ENCODE peak calls at places on chromosomes 13 and 19, in five cellular contexts. G is IMR-90, H is trophoblast cell, C is mesendoderm, T is neuronal stem cell. R is an unnamed sample.

GRCh38 chr19:5997371-5997770 is 19.4 kb upstream of the RANBP3 start:
- DNase-seq in G (no peak), H (no peak), C (peak), T (no peak), R (peak)

GRCh38 chr19:5337126-5337525 is 3.5 kb downstream of the PTPRS start:
- DNase-seq in G (no peak), H (no peak), C (no peak), T (no peak), R (no peak)

GRCh38 chr19:33376931-33377557 is 3.5 kb downstream of the CEBPG start:
- DNase-seq in G (no peak), H (peak), C (no peak), T (no peak), R (no peak)

GRCh38 chr19:6394831-6395230 is 1.9 kb upstream of the GTF2F1 start:
- DNase-seq in G (no peak), H (no peak), C (no peak), T (no peak), R (no peak)

GRCh38 chr19:45598267-45599011 is 3.6 kb downstream of the GPR4 start:
- DNase-seq in G (no peak), H (no peak), C (no peak), T (no peak), R (no peak)

GRCh38 chr13:110103026-110103425 is 203.9 kb downstream of the COL4A1 start:
- DNase-seq in G (no peak), H (no peak), C (no peak), T (no peak), R (no peak)

GRCh38 chr13:98900442-98900841 is 77.4 kb downstream of the DOCK9 start:
- DNase-seq in G (no peak), H (no peak), C (no peak), T (no peak), R (no peak)

GRCh38 chr13:108346376-108346775 is 76.9 kb downstream of the TNFSF13B start:
- DNase-seq in G (no peak), H (no peak), C (peak), T (no peak), R (peak)

DNA sequence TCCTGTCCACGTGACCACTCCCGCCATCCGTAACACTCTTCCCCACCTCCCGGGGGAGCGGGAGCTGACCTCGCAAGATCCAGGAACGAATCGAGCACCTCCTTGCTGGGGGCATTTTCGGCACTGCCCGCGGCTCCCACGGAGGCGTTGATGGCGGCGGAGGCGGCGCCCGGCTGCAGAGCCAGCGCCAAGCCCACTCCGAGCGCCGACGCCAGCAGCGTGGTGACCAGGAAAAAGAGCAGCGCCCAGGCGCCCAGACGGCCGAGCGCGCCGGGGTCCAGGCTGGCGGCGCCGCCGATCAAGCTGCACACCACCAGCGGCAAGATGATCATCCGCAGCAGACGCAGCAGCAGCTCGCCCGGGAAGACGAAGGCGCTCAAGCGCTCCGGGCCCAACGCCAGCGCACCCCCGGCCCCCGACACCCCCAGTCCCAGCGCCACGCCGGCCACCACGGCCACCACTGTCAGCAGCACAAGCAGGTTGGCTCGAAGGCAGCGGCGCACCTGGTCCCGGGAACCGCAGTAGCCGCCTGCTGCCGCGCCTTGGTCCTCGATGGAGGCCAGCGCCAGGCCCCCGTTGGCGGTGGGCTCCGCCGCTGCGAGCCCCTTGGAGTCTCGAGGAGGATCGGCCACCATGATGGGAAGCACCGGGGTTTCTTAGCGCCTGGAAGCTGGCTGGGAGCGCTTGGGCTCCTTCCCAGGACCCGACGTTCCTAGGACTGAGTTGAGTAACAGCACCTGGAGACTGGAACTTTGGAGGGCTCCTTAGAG is 878 bp downstream of the SLC1A5 start:
- DNase-seq in G (peak), H (peak), C (peak), T (peak), R (peak)
- H3K23ac ChIP-seq in G (peak), H (no peak), C (peak), T (peak), R (no peak)

DNA sequence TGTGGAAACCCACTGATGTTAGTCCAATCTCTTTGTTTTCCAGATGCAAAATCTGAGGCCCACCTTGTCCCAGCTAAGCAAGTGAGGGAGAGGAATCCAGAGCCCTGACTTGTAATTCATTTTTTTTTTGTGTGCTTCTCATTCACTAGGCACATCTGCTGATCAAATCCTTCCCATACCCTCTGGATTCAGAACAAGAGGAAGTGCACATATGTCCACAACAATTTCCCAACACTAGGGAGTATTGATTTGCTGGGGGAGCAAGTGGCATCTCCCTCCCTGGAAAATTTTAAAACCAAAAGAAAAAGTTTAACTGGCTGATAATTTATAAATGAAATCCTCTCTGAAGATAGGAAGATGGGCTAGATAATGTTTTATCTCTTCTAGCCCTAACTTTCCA is 94.6 kb upstream of the RFC3 start:
- DNase-seq in G (no peak), H (no peak), C (no peak), T (no peak), R (no peak)
- H2AK5ac ChIP-seq in G (no peak), H (peak), C (no peak), T (no peak), R (no peak)

GRCh38 chr19:2456301-2456570 is 523 bp downstream of the LMNB2 start:
- DNase-seq in G (no peak), H (no peak), C (no peak), T (no peak), R (no peak)
- H3K23ac ChIP-seq in G (no peak), H (no peak), C (peak), T (no peak), R (no peak)

DNA sequence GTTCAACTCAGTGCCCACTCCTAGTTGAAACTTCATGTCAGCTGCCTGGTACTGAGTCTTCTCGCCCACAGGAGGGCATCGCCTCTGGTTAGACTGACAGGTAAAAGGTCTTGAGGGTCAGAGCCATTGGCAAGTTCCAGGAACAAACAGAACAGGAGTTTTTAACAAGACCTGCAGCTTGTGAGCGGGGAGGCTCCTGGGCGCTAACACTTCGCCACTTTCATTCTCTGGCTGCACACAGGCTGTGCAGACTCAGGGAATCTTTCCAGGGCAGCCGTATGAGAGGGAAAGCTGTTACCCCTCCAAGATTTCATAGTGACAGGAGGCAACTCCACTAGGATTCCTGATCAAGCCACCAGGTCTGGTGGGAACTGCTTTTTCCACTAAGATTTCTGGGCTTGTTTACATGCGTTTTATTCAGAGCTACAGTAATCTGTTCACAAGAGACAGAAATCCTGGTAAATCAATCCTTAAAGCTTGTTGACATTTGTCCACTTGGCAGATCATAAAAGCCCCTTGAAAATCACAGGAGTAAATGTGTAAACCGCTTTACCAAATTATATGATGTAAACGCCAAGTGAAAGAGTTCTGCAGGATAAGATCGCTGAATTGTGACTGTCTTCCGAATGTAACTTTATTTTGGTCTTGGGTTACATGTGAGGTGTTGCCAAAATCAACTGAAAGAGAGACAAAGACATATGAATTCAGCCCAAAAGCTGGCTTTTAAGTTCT is 190.6 kb downstream of the MZT1 start:
- DNase-seq in G (no peak), H (no peak), C (no peak), T (no peak), R (no peak)
- H2AK5ac ChIP-seq in G (no peak), H (no peak), C (no peak), T (no peak), R (no peak)

DNA sequence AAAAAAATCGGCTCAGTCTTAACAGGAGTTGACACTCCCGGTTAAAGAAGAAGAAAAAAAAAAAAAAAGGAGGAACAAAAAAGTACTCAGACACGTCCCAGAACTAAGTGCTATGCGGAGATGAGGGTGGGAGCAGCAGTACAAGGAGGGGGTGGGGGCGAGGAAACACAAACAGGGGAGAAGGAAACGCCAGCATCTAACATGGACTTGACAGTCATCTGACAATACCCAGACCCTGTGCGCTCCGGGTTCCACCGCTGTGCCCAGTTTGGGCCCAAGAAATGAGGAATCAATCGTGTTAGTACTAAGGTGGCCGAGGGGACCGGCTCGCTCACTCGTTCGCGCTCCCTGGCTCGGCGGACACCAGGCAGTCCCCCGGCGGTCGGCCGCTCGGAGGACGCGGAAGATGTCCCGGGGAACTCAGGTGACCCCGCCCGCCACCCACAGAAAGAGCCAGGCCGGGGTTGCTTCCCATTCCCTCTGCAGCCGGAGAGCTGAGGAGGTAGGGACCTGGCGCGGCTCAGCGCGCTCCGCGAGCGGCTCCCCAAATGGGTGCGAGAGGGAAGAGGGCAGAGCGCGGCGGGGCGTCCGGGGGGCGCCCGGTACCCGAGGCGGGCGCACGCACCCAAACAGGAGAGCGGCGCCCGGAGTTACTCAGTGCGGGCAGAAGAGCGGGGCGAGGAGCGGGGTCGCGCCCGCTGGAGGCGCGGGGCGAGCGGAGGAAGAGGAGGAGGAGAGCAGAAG is 648 bp downstream of the TSHZ3 start:
- DNase-seq in G (no peak), H (no peak), C (peak), T (no peak), R (no peak)
- H3K23ac ChIP-seq in G (peak), H (no peak), C (no peak), T (no peak), R (no peak)

DNA sequence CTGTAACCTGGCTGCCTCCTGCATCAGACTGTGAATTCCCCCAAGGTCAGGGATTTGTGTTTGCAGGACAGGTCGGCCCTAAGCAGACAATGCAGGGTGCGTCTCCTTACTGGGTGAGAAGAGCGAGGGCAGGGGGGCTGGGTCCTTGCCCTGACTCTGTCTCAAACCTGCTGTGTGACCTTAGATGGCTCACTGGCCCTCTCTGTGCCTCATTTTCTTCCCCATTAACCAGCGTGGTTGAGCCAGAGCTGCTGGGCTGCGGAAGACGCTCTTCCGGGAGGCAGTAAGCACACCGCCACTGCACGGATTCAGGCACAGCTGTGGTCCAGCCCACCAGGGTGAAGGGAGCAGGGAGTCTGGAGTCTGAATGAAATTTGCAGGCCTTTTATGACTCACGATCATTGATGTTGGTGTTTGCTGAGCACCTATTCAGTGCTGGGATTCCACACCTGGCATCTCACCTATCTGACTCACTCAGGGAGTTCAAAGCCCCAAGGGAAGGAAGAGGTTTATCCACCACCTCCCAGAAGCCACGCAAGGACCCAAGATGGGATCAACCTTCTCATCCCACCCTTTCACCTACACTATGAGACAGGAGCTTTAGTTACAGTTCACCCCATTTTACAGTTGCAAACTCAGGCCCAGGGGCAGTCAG is 2.5 kb downstream of the AKT1S1 start:
- DNase-seq in G (no peak), H (no peak), C (no peak), T (no peak), R (no peak)
- H2AK5ac ChIP-seq in G (no peak), H (no peak), C (no peak), T (no peak), R (no peak)

GRCh38 chr13:111666377-111666776 is 345.9 kb downstream of the TEX29 start:
- DNase-seq in G (no peak), H (no peak), C (no peak), T (no peak), R (peak)
- H3K23ac ChIP-seq in G (no peak), H (peak), C (no peak), T (peak), R (no peak)

DNA sequence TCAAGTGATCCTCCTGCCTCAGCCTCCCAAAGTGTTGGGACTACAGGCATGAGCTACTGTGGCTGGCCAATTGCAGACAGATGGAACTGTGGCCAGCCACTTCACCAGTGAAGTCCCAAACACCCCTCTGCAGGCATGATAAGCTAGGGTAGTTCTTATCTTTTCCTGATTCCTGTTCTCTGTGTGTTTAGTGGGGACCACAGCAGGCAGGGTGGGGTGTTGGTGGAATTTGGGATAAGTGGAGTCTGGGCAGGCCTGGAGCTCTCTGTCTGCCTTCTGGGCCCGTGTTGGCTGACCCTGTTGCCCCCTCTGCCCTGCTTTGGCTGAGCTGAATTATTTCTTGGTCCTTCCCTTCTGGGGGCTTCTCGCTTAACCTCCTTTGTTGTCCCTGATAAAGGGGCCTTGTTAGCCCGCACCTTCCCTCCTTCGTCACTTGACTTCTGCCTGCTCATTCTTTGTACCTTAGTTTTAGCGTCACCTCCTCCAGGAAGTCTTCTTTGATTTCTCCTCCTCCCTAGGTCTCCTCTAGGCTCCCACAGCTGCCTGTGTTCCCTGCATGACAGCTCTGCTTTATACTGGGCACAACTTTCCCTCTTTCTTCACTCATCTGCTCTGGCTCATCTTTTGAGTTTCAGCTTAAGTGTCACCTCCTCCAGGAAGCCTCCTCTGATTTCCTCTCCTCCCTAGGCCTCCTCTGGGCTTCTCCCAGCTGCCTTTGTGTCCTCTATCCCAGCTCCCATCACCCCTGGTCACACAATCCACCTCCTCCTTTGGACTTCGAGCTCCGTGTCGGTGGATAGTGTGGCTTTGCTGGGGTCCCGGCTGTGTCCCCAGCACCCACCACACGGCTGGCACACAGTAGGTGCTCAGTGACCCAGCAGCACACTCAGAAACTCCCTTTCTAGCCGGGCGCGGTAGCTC is 1.7 kb upstream of the NCLN start:
- DNase-seq in G (no peak), H (no peak), C (no peak), T (no peak), R (no peak)
- H2AK5ac ChIP-seq in G (no peak), H (peak), C (no peak), T (peak), R (no peak)

R was measured in H9.